ENCODE peak calls at places on chromosomes 1 and 21, in ten cellular contexts. K is CD4-positive, alpha-beta T cell; P is spleen; S is MM.1S; O is heart left ventricle; B is AG04450; V is HCT116; L is adrenal gland; A is left ventricle myocardium inferior; N is tibial nerve. J is an unnamed sample.
A peak's percentile ranks its signal among the peaks of the same experiment; 100 is the strongest.

GRCh38 chr1:28392027-28392652 is 22.6 kb downstream of the PHACTR4 start:
- DNase-seq in K (no peak), P (no peak), S (no peak), O (no peak), B (peak; percentile 77), V (no peak), L (peak; percentile 60), A (no peak), N (no peak), J (no peak)

GRCh38 chr1:219264557-219264956 is 90.9 kb downstream of the LYPLAL1 start:
- DNase-seq in K (no peak), P (no peak), S (no peak), O (no peak), B (no peak), V (no peak), L (no peak), A (no peak), N (no peak), J (no peak)

GRCh38 chr1:7474786-7475502 is 296.2 kb upstream of the VAMP3 start:
- DNase-seq in K (no peak), P (no peak), S (no peak), O (no peak), B (no peak), V (no peak), L (no peak), A (no peak), N (no peak), J (no peak)

GRCh38 chr1:212683357-212683722 is 16.3 kb downstream of the BATF3 start:
- DNase-seq in K (no peak), P (peak; percentile 87), S (no peak), O (peak; percentile 47), B (no peak), V (no peak), L (peak; percentile 35), A (peak; percentile 33), N (no peak), J (no peak)

GRCh38 chr1:158121604-158122254 is 59.0 kb upstream of the CD1D start:
- DNase-seq in K (peak; percentile 4), P (no peak), S (peak; percentile 73), O (no peak), B (no peak), V (peak; percentile 59), L (peak; percentile 34), A (no peak), N (no peak), J (no peak)

GRCh38 chr1:217138839-217139466 is 415.7 kb upstream of the ESRRG start:
- DNase-seq in K (no peak), P (no peak), S (no peak), O (no peak), B (no peak), V (no peak), L (no peak), A (no peak), N (no peak), J (no peak)

GRCh38 chr1:71738256-71738655 is 544.1 kb downstream of the NEGR1 start:
- DNase-seq in K (no peak), P (no peak), S (no peak), O (no peak), B (no peak), V (no peak), L (no peak), A (no peak), N (no peak), J (no peak)

GRCh38 chr1:43620956-43621355 is 29.0 kb upstream of the KDM4A start:
- DNase-seq in K (no peak), P (peak; percentile 59), S (no peak), O (no peak), B (no peak), V (no peak), L (no peak), A (no peak), N (no peak), J (no peak)

GRCh38 chr1:208216062-208216461 is 28.1 kb downstream of the PLXNA2 start:
- DNase-seq in K (no peak), P (no peak), S (no peak), O (no peak), B (no peak), V (no peak), L (no peak), A (no peak), N (no peak), J (no peak)

GRCh38 chr1:67432745-67433144 is 2.5 kb upstream of the SERBP1 start:
- DNase-seq in K (no peak), P (no peak), S (no peak), O (no peak), B (no peak), V (no peak), L (no peak), A (no peak), N (no peak), J (no peak)

GRCh38 chr1:57867001-57867400 is 443.1 kb upstream of the DAB1 start:
- DNase-seq in K (no peak), P (no peak), S (no peak), O (no peak), B (no peak), V (no peak), L (no peak), A (no peak), N (no peak), J (no peak)

GRCh38 chr21:29904359-29905282 is 35.2 kb downstream of the GRIK1 start:
- DNase-seq in K (no peak), P (no peak), S (no peak), O (no peak), B (no peak), V (no peak), L (no peak), A (no peak), N (no peak), J (no peak)

GRCh38 chr1:209652121-209652742 is at the start of gene LAMB3:
- DNase-seq in K (no peak), P (no peak), S (no peak), O (no peak), B (no peak), V (peak; percentile 65), L (no peak), A (no peak), N (no peak), J (no peak)

GRCh38 chr1:173163209-173163608 is 43.9 kb downstream of the TNFSF4 start:
- DNase-seq in K (no peak), P (no peak), S (peak; percentile 27), O (no peak), B (no peak), V (no peak), L (no peak), A (no peak), N (no peak), J (no peak)

DNA sequence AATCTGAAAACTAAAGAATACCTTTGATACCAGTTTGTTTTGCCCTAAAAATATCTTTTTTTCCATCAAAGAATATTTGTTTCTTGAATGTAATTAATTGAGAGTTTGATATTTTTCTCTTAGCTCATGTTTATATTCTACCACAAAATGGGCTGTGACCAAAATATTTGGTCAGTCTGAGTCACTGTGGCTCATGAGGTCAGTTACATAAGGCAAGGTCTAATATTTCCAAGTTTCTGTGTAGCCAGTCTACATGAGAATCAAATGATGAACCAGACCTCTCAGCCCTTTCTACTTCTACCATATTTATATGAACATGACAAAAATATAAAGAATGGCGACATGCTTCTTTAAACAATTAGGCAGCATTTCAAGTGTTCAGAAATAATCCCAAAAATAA is 83.0 kb upstream of the IVNS1ABP start:
- DNase-seq in K (no peak), P (no peak), S (no peak), O (no peak), B (peak; percentile 24), V (no peak), L (no peak), A (no peak), N (no peak), J (no peak)
- H3K9me3 ChIP-seq in K (no peaks in the 10 kb centered on the region), P (no peaks in the 10 kb centered on the region), S (no peaks in the 10 kb centered on the region), O (no peaks in the 10 kb centered on the region), B (no peaks in the 10 kb centered on the region), V (no peaks in the 10 kb centered on the region), L (no peaks in the 10 kb centered on the region), A (no peaks in the 10 kb centered on the region), N (no peaks in the 10 kb centered on the region), J (no peaks in the 10 kb centered on the region)

DNA sequence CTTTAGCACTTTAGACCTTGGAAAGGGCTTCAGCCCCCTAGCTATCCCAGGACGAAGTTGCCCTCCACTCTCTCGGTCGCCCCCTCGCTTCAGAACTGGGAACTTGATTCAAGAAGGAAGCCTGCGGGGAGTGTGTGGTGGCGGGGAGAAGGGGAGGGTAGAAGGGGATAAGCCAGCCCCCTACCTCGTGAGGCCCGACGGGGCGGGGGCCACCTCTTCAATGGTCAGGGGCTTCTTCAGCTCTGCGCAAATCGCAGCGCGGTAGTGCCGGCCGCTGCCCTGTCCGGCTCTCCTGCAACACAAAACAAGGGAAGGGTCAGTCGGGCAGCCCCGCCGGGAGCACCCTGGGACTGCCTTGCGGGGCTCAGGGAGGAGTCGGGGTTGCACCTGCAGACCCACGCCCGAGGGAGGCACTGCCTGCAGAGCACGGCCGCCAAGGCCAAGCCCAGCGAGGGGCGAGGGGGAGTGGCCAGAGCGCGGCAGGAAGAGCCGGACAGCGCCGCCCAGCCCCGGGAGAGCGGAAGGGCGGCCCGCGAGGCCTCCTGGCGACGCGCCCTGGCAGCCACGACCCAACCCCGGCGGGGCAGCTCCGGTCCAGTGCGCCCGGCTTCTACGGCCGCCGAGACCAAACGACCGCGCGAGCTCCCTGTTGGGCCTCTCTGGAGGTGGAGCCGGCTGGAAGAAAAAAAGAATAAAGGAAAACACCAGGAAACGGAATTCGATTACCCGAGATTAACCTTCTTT is 56.2 kb upstream of the RASAL2 start:
- DNase-seq in K (no peak), P (peak; percentile 92), S (peak; percentile 2), O (peak; percentile 94), B (no peak), V (peak; percentile 40), L (peak; percentile 88), A (peak; percentile 91), N (peak; percentile 44), J (peak; percentile 89)
- TF ChIP-seq CTCF in K (no peak), P (peak; percentile 67), S (no peak), O (peak; percentile 55), B (peak; percentile 33), V (peak; percentile 41), L (peak; percentile 32), A (peak; percentile 66), N (peak; percentile 63), J (peak; percentile 54)

GRCh38 chr1:198676253-198676652 is 37.4 kb downstream of the PTPRC start:
- DNase-seq in K (no peak), P (no peak), S (no peak), O (no peak), B (no peak), V (no peak), L (no peak), A (no peak), N (no peak), J (no peak)
- H3K9me3 ChIP-seq in K (no peaks in the 10 kb centered on the region), P (no peaks in the 10 kb centered on the region), S (no peaks in the 10 kb centered on the region), O (no peaks in the 10 kb centered on the region), B (peaks cover 6% of the 10 kb centered on the region), V (no peaks in the 10 kb centered on the region), L (no peaks in the 10 kb centered on the region), A (no peaks in the 10 kb centered on the region), N (no peaks in the 10 kb centered on the region), J (no peaks in the 10 kb centered on the region)

GRCh38 chr1:244461254-244462071 is at the start of gene CATSPERE:
- DNase-seq in K (peak; percentile 67), P (peak; percentile 96), S (peak; percentile 80), O (peak; percentile 96), B (peak; percentile 37), V (no peak), L (peak; percentile 93), A (peak; percentile 92), N (peak; percentile 64), J (peak; percentile 84)
- TF ChIP-seq CTCF in K (no peak), P (no peak), S (no peak), O (no peak), B (no peak), V (no peak), L (no peak), A (no peak), N (no peak), J (no peak)

GRCh38 chr1:58991305-58991704 is 207.5 kb upstream of the JUN start:
- DNase-seq in K (no peak), P (no peak), S (no peak), O (no peak), B (no peak), V (no peak), L (no peak), A (no peak), N (no peak), J (no peak)
- H3K9me3 ChIP-seq in K (no peaks in the 10 kb centered on the region), P (no peaks in the 10 kb centered on the region), S (no peaks in the 10 kb centered on the region), O (no peaks in the 10 kb centered on the region), B (no peaks in the 10 kb centered on the region), V (no peaks in the 10 kb centered on the region), L (no peaks in the 10 kb centered on the region), A (no peaks in the 10 kb centered on the region), N (no peaks in the 10 kb centered on the region), J (no peaks in the 10 kb centered on the region)

J was measured in uterus.